ENCODE peak calls at places on chromosomes 11 and 22, in six cellular contexts. I is A549, M is HepG2, L is transverse colon, C is GM12878, T is SK-N-SH. Y is an unnamed sample.
A peak's percentile ranks its signal among the peaks of the same experiment; 100 is the strongest.

GRCh38 chr11:111308140-111308539 is 9.8 kb downstream of the POU2AF3 start:
- DNase-seq in C (no peak), T (no peak), M (peak; percentile 78), I (peak; percentile 58), L (peak; percentile 87), Y (no peak)

GRCh38 chr22:48442663-48443062 is 1385.0 kb downstream of the BRD1 start:
- DNase-seq in L (no peak), I (no peak), C (no peak), M (no peak), T (no peak), Y (no peak)

GRCh38 chr11:9972917-9973504 is 309.1 kb downstream of the SWAP70 start:
- DNase-seq in L (no peak), I (peak; percentile 63), M (peak; percentile 40), C (no peak), T (peak; percentile 67), Y (peak; percentile 29)

GRCh38 chr22:26642465-26643367 is 14.7 kb upstream of the MIAT start:
- DNase-seq in M (no peak), T (no peak), L (peak; percentile 53), I (no peak), C (no peak), Y (no peak)

GRCh38 chr22:26444777-26445176 is 15.7 kb downstream of the ASPHD2 start:
- DNase-seq in C (no peak), I (no peak), T (no peak), M (no peak), L (no peak), Y (no peak)

GRCh38 chr22:23547818-23548500 is 32.1 kb downstream of the IGLL1 start:
- DNase-seq in C (no peak), L (no peak), I (no peak), M (no peak), T (no peak), Y (no peak)

GRCh38 chr11:37946155-37946766 is 1348.2 kb upstream of the RAG2 start:
- DNase-seq in C (peak; percentile 7), M (peak; percentile 18), L (peak; percentile 12), T (peak; percentile 16), I (peak; percentile 37), Y (no peak)

GRCh38 chr11:95608093-95608492 is 181.5 kb downstream of the FAM76B start:
- DNase-seq in C (no peak), I (no peak), T (no peak), M (no peak), L (no peak), Y (no peak)

GRCh38 chr11:398826-399225 is 4.8 kb downstream of the PKP3 start:
- DNase-seq in I (peak; percentile 56), L (no peak), T (no peak), C (no peak), M (no peak), Y (no peak)

GRCh38 chr22:45254789-45255261 is 14.1 kb upstream of the KIAA0930 start:
- DNase-seq in C (peak; percentile 76), M (no peak), L (no peak), T (no peak), I (no peak), Y (no peak)

GRCh38 chr11:36345084-36345511 is 49.0 kb downstream of the PRR5L start:
- DNase-seq in I (no peak), M (no peak), T (no peak), L (peak; percentile 75), C (no peak), Y (no peak)

GRCh38 chr11:114563077-114563476 is 3.4 kb upstream of the NXPE1 start:
- DNase-seq in M (no peak), L (no peak), I (peak; percentile 6), T (no peak), C (no peak), Y (no peak)

GRCh38 chr11:121524233-121524631 is 71.5 kb upstream of the SORL1-AS1 start:
- DNase-seq in T (peak; percentile 57), M (no peak), L (no peak), C (no peak), I (no peak), Y (no peak)

GRCh38 chr22:17587631-17588030 is 24.3 kb downstream of the SLC25A18 start:
- DNase-seq in C (no peak), M (no peak), T (no peak), L (no peak), I (no peak), Y (no peak)

DNA sequence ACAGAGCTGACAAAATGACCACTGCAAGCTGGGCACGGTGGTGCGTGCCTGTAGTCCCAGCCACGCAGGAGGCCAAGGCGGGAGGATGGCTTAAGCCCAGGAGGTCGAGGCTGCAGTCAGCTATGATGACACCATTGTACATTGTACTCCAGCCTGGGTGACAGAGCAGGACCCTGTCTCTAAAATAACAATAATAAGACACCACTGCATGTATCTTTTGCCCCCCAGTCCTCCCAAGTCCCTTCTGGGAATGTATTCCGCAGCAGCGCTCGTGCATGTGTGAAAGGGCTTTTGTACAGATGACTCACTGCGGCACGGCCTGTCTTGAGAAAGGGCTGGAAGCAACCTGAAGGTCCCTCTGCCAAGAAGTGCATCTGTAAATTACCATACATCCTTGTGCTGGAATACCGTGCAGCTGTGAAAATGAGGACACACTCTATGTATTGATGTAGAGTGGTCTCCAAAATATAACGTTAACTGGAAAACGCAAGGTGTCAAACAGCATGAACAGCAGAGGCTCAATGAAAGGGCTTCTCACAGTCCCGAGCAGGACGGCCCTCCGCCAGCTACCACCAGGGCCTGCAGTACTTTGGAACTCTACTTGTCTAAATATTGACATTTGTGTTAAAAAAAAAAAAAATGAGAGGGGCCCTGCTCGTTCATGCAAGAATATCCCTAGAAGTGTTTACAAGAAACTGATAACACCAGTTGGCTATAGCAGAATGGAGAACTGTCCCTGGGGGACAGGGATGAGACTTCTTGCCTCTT is 9.0 kb upstream of the CDC42EP2 start:
- DNase-seq in L (peak; percentile 53), I (no peak), M (peak; percentile 93), C (no peak), T (no peak), Y (no peak)
- TF ChIP-seq CTCF in L (no peak), I (no peak), M (peak; percentile 19), C (no peak), T (no peak), Y (no peak)

DNA sequence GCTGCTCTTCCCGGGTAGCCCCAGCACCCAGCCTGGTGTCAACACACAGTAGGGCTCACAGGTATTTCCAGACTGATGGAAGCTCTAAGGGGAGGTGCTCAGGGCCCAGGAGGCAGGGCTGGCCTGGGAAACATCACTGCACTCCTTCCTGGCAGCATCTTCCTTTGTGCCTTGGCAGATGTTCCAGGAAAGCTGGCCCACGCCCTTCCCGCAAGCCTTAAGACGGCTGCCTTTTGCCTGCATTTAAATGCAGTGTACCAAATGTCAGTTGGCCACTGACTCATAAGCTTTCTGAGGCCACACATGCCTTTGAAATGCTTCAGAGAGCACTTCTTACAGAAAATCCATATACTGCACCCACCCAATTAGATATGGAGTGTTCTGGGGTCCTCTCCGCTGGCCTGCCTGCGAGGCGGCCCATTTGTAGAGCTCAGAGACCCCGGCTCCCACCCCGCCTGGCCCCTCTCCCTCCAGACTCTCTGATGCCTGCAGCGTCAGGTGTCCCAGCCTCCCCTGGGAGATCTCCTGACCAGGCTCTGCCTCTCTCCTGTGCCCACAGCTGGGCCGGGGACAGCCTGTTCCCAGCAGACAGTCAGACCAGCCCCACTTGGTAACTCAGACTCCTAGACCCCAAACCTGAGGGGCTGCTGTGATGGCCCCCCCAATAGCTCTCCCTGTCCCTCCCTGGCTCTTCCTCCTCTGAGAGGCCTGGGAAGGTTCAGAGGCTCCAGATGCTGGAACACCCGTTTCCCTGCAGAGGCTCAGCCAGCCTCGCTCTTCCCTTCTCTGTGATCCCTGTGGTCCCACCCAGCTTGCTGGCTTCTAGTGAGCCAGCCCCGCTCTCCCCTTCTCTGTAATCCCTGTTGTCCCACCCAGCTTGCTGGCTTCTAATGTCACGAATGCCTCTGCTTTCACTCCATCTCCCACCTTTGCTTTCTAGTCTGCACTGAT is 47.6 kb upstream of the THY1 start:
- DNase-seq in L (no peak), T (no peak), M (no peak), C (no peak), I (no peak), Y (no peak)
- TF ChIP-seq EP300 in L (peak; percentile 78), T (peak; percentile 80), M (no peak), C (no peak), I (no peak), Y (no peak)

DNA sequence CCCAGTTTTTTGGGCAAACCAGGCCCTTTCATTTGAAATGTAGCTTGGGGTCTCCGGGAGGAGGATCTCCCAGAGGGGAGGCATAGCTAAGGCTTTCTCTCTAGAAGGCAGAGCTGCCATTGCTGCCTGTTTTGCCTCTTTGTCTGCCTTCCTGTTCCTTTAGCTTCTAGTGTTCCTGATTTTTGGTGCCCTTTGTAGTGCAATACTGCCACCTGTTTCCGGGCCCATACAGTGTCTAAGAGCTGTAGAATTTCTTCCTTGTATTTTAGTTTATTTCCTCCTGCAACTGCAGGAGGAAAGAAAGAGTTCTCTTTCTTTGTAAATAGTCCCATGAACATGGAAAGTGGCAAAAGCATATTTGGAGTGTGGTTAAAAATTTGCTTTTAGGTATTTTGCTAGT is 19.3 kb upstream of the GLYATL1 start:
- DNase-seq in C (no peak), I (no peak), M (no peak), T (no peak), L (peak; percentile 21), Y (no peak)
- TF ChIP-seq CTCF in C (no peak), I (no peak), M (no peak), T (no peak), L (no peak), Y (no peak)

GRCh38 chr22:36856121-36856791 is 4.5 kb upstream of the NCF4 start:
- DNase-seq in M (peak; percentile 66), C (no peak), T (peak; percentile 89), I (peak; percentile 79), L (peak; percentile 95), Y (peak; percentile 87)
- TF ChIP-seq EP300 in M (no peak), C (no peak), T (no peak), I (no peak), L (no peak), Y (no peak)

DNA sequence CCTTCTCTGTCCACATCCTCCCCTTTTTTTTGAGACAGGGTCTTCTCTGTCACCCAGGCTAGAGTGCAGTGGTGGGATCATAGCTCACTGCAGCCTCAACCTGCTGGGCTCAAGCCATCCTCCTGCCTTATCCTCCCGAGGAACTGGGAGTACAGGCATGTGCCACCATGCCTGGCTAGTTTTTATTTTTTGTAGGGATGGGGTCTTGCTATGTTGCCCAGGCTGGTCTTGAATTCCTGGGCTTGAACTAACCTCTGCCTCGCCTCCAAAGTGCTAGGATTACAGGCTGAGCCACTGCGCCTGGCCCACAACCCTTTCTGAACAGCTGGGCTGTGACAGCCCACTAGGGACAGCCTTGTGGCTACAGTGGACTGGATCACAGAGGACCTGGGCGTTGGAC is 18.1 kb downstream of the C11orf24 start:
- DNase-seq in I (no peak), L (no peak), T (no peak), M (no peak), C (no peak), Y (no peak)
- TF ChIP-seq CTCF in I (no peak), L (no peak), T (no peak), M (no peak), C (no peak), Y (no peak)